ENCODE peak calls at places on chromosomes 2 and 18, in six cellular contexts. S is stomach, J is right lobe of liver, B is esophagus muscularis mucosa, G is heart left ventricle, A is GM23248. N is an unnamed sample.

GRCh38 chr18:63908858-63909257 is 1.1 kb downstream of the SERPINB10 start:
- DNase-seq in A (no peak), J (no peak), S (no peak), G (no peak), B (no peak), N (no peak)

GRCh38 chr2:9623151-9623550 is 7.6 kb downstream of the YWHAQ start:
- DNase-seq in A (no peak), B (no peak), J (no peak), S (no peak), G (no peak), N (no peak)

GRCh38 chr2:20573611-20574422 is 77.1 kb downstream of the HS1BP3 start:
- DNase-seq in B (no peak), J (no peak), A (peak; percentile 76), S (no peak), G (no peak), N (no peak)

GRCh38 chr2:237298323-237299118 is 115.4 kb downstream of the COL6A3 start:
- DNase-seq in G (no peak), B (no peak), J (no peak), S (no peak), A (peak; percentile 70), N (no peak)

GRCh38 chr18:59022167-59022945 is 117.3 kb upstream of the SEC11C start:
- DNase-seq in A (peak; percentile 62), G (peak; percentile 42), B (no peak), J (peak; percentile 62), S (no peak), N (peak; percentile 19)

GRCh38 chr18:74292541-74292858 is 737 bp upstream of the CYB5A start:
- DNase-seq in G (no peak), A (no peak), J (no peak), S (no peak), B (no peak), N (no peak)

GRCh38 chr2:8515864-8516533 is 165.9 kb upstream of the ID2 start:
- DNase-seq in S (no peak), B (no peak), A (no peak), G (no peak), J (no peak), N (no peak)

GRCh38 chr2:164606557-164606956 is 14.7 kb downstream of the GRB14 start:
- DNase-seq in A (peak; percentile 59), S (no peak), G (no peak), J (no peak), B (no peak), N (no peak)

GRCh38 chr2:30239308-30240161 is 8.2 kb downstream of the LBH start:
- DNase-seq in J (no peak), B (no peak), A (peak; percentile 90), G (peak; percentile 78), S (peak; percentile 69), N (peak; percentile 73)

GRCh38 chr2:135925571-135925970 is 49.3 kb upstream of the MCM6 start:
- DNase-seq in G (no peak), A (peak; percentile 34), B (no peak), J (no peak), S (no peak), N (no peak)

GRCh38 chr2:61792355-61792754 is 61.5 kb downstream of the FAM161A start:
- DNase-seq in B (no peak), J (no peak), G (no peak), S (no peak), A (no peak), N (no peak)

GRCh38 chr2:100197643-100198153 is 55.3 kb upstream of the AFF3 start:
- DNase-seq in G (peak; percentile 86), S (peak; percentile 80), J (no peak), B (no peak), A (peak; percentile 59), N (peak; percentile 54)

GRCh38 chr2:30979822-30980245 is 158.4 kb downstream of the GALNT14 start:
- DNase-seq in S (no peak), B (no peak), J (no peak), G (peak; percentile 70), A (peak; percentile 94), N (no peak)

GRCh38 chr18:50790956-50791355 is 28.9 kb downstream of the MRO start:
- DNase-seq in A (no peak), G (no peak), B (no peak), S (no peak), J (no peak), N (no peak)

GRCh38 chr18:40037386-40037785 is 1917.6 kb upstream of the PIK3C3 start:
- DNase-seq in B (no peak), G (no peak), J (no peak), A (no peak), S (no peak), N (no peak)

GRCh38 chr2:36060133-36060532 is 295.4 kb upstream of the CRIM1 start:
- DNase-seq in G (no peak), J (no peak), B (no peak), A (no peak), S (no peak), N (no peak)

GRCh38 chr18:36187138-36187825 is at the start of gene MOCOS:
- DNase-seq in J (peak; percentile 94), A (peak; percentile 87), G (peak; percentile 80), S (peak; percentile 89), B (peak; percentile 92), N (peak; percentile 86)

GRCh38 chr2:138059967-138060635 is 95.8 kb downstream of the HNMT start:
- DNase-seq in B (no peak), S (peak; percentile 56), A (peak; percentile 69), G (peak; percentile 75), J (no peak), N (peak; percentile 71)

GRCh38 chr2:107681946-107682345 is 144.7 kb upstream of the RGPD4 start:
- DNase-seq in B (no peak), J (no peak), G (no peak), A (no peak), S (no peak), N (no peak)

GRCh38 chr2:32289165-32290054 is 11.7 kb downstream of the YIPF4 start:
- DNase-seq in S (no peak), A (peak; percentile 76), G (no peak), J (no peak), B (no peak), N (no peak)

GRCh38 chr2:217466799-217467198 is 536.0 kb downstream of the TNS1 start:
- DNase-seq in S (no peak), G (no peak), A (no peak), B (peak; percentile 85), J (no peak), N (no peak)

GRCh38 chr2:226124548-226125011 is 675.0 kb downstream of the IRS1 start:
- DNase-seq in S (no peak), J (no peak), G (no peak), B (no peak), A (peak; percentile 51), N (no peak)

GRCh38 chr2:65354773-65355172 is 77.6 kb downstream of the SPRED2 start:
- DNase-seq in J (no peak), B (peak; percentile 24), A (no peak), G (no peak), S (no peak), N (no peak)

GRCh38 chr2:65353927-65354326 is 78.5 kb downstream of the SPRED2 start:
- DNase-seq in G (no peak), J (no peak), A (no peak), B (peak; percentile 90), S (no peak), N (no peak)

GRCh38 chr2:65357095-65357958 is 75.1 kb downstream of the SPRED2 start:
- DNase-seq in A (no peak), B (peak; percentile 72), S (no peak), G (no peak), J (no peak), N (no peak)

GRCh38 chr2:65353046-65353445 is 79.4 kb downstream of the SPRED2 start:
- DNase-seq in B (peak; percentile 66), G (no peak), S (no peak), A (no peak), J (no peak), N (no peak)

GRCh38 chr2:65355190-65355831 is 77.1 kb downstream of the SPRED2 start:
- DNase-seq in S (no peak), B (peak; percentile 75), A (peak; percentile 49), G (no peak), J (no peak), N (no peak)
- H3K4me1 ChIP-seq in S (peaks cover 57% of the 10 kb centered on the region), B (peaks cover 15% of the 10 kb centered on the region), A (peaks cover 61% of the 10 kb centered on the region), G (peaks cover 18% of the 10 kb centered on the region), J (no peaks in the 10 kb centered on the region), N (peaks cover 28% of the 10 kb centered on the region)

GRCh38 chr2:150587547-150588209 is 100.2 kb upstream of the RND3 start:
- DNase-seq in B (no peak), A (peak; percentile 67), S (no peak), J (no peak), G (no peak), N (no peak)
- H3K9me3 ChIP-seq in B (no peaks in the 10 kb centered on the region), A (no peaks in the 10 kb centered on the region), S (no peaks in the 10 kb centered on the region), J (no peaks in the 10 kb centered on the region), G (no peaks in the 10 kb centered on the region), N (no peaks in the 10 kb centered on the region)

DNA sequence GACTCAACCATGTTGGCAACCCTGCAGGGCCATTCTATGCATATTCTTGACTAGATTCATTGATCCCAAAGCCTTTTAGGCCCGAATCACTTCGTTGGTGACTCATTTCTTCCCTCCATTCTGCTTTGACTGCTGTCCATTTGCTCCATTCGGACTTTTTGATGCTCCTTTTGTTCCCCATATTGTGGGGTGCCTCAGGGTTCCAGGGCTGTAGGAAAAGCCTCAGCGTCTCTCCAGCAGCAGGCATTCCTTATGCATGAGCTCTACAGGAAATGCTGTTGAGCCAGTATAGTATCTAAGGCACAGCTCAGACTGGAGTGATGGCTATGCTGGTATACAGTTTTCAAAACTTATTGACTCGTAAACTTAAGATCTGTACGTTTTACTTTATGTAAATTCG is 292.6 kb downstream of the PRKCE start:
- DNase-seq in J (no peak), A (peak; percentile 84), S (no peak), B (no peak), G (no peak), N (no peak)
- H3K4me1 ChIP-seq in J (no peaks in the 10 kb centered on the region), A (peaks cover 54% of the 10 kb centered on the region), S (peaks cover 42% of the 10 kb centered on the region), B (peaks cover 33% of the 10 kb centered on the region), G (no peaks in the 10 kb centered on the region), N (peaks cover 6% of the 10 kb centered on the region)

DNA sequence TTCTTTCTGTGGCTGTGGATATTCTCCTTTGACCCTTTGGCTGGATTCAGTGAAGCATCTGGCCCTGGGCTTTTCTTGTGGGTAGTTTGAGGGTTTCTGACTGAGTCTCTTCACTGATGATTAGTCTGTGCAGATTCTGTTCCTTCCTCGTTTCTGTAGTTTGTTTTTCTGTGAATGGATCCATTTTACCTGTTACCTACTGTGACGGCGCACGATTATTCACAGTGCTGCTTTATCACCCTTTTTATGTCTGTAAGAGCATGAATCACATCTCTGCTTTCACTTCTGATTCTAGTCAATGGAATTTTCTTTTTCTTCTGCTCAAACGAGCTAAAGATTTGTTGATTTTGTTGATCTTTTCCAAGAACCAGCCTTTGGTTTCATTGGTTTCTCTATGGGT is 60.8 kb downstream of the SLC66A2 start:
- DNase-seq in G (no peak), S (no peak), B (no peak), A (no peak), J (no peak), N (no peak)
- H3K9me3 ChIP-seq in G (no peaks in the 10 kb centered on the region), S (peaks cover 85% of the 10 kb centered on the region), B (no peaks in the 10 kb centered on the region), A (no peaks in the 10 kb centered on the region), J (peaks cover 25% of the 10 kb centered on the region), N (peaks cover 35% of the 10 kb centered on the region)

N was measured in body of pancreas.